ENCODE peak calls at places on chromosomes 6 and 20, in four cellular contexts. M is GM12878, E is fibroblast of mammary gland, J is hepatocyte. O is an unnamed sample.

GRCh38 chr20:13229538-13229937 is 8.5 kb downstream of the ISM1 start:
- DNase-seq in M (no peak), E (no peak), J (no peak), O (no peak)

GRCh38 chr20:2140561-2140960 is 38.9 kb downstream of the STK35 start:
- DNase-seq in M (no peak), E (peak), J (no peak), O (no peak)

GRCh38 chr6:116047173-116047933 is 13.3 kb downstream of the FRK start:
- DNase-seq in M (no peak), E (peak), J (peak), O (no peak)

GRCh38 chr20:38091447-38092216 is 58.1 kb downstream of the RPRD1B start:
- DNase-seq in M (peak), E (peak), J (no peak), O (peak)

GRCh38 chr6:127053032-127053908 is 65.2 kb upstream of the RSPO3 start:
- DNase-seq in M (no peak), E (peak), J (no peak), O (no peak)

GRCh38 chr20:4665591-4665990 is 56.1 kb upstream of the PRND start:
- DNase-seq in M (no peak), E (no peak), J (no peak), O (no peak)

GRCh38 chr6:446418-447366 is 55.1 kb downstream of the IRF4 start:
- DNase-seq in M (no peak), E (no peak), J (no peak), O (no peak)

GRCh38 chr20:20060234-20060998 is 8.1 kb downstream of the CFAP61 start:
- DNase-seq in M (no peak), E (no peak), J (no peak), O (no peak)

GRCh38 chr6:3882865-3883264 is 33.7 kb downstream of the FAM50B start:
- DNase-seq in M (no peak), E (peak), J (no peak), O (no peak)

GRCh38 chr6:3888153-3888957 is 39.2 kb downstream of the FAM50B start:
- DNase-seq in M (no peak), E (peak), J (no peak), O (no peak)

GRCh38 chr6:3884007-3884745 is 35.0 kb downstream of the FAM50B start:
- DNase-seq in M (no peak), E (peak), J (peak), O (no peak)

GRCh38 chr6:3887150-3887700 is 38.1 kb downstream of the FAM50B start:
- DNase-seq in M (peak), E (peak), J (no peak), O (peak)

DNA sequence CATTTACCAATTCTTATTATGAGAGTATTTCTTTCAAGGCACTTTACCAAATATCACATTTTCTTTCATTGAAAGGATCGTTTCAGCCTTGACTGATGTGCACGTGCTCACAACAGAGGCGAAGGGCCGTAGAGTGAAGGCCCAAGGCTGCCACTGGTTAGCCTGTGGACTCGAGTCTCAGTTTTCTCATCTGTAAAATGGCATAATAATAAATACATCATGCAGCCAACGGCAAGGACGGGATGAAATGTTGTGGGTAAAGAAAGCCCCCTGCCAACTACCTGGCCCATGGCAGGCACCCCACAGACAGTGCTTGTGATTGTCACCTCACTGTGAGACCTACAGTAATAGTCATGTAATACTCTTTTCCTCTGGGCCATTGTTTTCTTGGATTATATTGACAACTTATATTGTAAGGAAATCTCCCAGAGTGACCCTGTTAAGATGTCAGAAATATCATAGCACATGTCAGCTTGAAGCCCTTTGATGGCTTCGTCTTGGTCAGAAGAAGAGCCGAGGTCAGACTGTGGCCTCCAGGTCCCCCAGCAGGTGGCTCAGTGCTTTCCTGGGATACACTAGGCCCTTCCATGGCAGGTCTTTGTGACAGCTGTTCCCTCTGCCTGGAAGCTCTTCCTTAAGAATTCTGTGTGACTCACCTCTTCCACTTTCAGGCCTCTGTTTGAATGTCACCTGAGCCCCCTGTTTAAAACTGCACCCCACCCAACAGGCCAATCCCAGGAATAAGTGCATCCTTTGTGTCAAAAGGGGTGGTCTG is 36.3 kb downstream of the FAM50B start:
- DNase-seq in M (no peak), E (no peak), J (peak), O (no peak)
- TF ChIP-seq CTCF in M (peak), E (peak), J (peak), O (peak)

GRCh38 chr6:27214126-27214601 is 33.3 kb upstream of the PRSS16 start:
- DNase-seq in M (no peak), E (no peak), J (no peak), O (no peak)
- H3K4me3 ChIP-seq in M (peak), E (peak), J (peak), O (no peak)

GRCh38 chr6:109153752-109154151 is 58.4 kb downstream of the CEP57L1 start:
- DNase-seq in M (no peak), E (no peak), J (no peak), O (no peak)
- TF ChIP-seq CTCF in M (no peak), E (no peak), J (no peak), O (no peak)

GRCh38 chr6:152680879-152681517 is 16.7 kb upstream of the MYCT1 start:
- DNase-seq in M (no peak), E (no peak), J (no peak), O (no peak)
- H3K4me3 ChIP-seq in M (no peak), E (no peak), J (no peak), O (no peak)

GRCh38 chr20:57592263-57593092 is 27.7 kb downstream of the ZBP1 start:
- DNase-seq in M (no peak), E (no peak), J (no peak), O (no peak)

GRCh38 chr20:57595041-57596030 is 24.9 kb downstream of the ZBP1 start:
- DNase-seq in M (no peak), E (no peak), J (no peak), O (no peak)

GRCh38 chr20:57594092-57594911 is 25.9 kb downstream of the ZBP1 start:
- DNase-seq in M (no peak), E (peak), J (peak), O (no peak)

GRCh38 chr20:57591289-57592229 is 28.7 kb downstream of the ZBP1 start:
- DNase-seq in M (no peak), E (no peak), J (no peak), O (no peak)

DNA sequence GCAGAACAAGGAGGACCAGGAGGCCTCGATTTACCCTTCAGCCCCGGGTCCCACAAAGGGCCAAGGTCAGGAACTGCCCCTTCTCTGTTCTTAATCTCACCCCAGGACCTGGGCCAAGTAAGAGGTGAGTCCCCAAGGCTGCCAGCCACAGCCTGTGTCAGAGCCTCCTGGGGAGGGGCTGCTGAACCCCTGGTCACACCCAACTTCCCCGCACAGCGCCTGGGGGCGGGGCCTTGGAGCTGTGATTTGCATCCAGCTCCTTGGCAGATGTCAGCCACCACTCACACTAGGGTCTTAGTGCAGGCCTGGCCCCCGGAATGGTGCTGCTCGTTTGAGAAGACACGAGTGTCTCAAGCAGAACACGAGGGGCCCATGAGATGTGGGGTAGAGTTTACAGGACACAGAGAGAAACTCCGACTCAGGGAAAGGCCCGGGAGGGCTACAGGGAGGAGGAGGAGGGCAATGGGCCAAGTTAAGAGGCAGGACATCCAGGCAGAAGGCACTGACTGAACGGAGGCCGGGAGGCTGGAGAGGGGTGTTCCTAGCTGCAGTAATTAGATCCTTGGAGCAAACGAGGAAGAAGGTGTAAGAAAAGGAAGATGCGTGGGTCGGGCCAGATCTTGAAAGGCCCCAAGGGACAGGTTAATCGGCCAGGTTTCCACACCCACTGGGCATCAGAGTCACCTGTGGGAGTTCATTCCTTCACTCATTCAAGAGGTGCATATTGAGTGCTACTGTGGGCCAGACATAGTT is 26.9 kb downstream of the ZBP1 start:
- DNase-seq in M (no peak), E (no peak), J (no peak), O (no peak)
- TF ChIP-seq CTCF in M (no peak), E (no peak), J (no peak), O (no peak)

DNA sequence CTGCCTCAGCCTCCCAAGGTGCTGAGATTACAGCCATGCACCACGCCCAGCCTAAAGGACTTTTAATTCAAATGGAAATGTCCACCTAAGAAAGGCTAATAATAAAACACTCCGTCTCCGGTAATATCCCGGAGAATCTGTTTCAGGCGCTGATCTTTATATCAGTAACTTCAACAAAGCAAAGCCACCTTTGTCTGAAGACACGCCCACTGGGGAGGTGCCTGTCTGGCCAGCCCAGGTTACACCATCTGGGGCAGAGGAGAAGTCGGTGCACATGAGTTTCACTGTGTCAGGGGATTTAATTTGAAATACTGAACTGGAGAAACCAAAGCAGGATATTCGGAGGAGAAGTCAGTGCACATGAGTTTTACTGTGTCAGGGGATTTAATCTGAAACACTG is 9.4 kb downstream of the SERPINB6 start:
- DNase-seq in M (no peak), E (no peak), J (peak), O (no peak)
- H3K4me3 ChIP-seq in M (no peak), E (no peak), J (no peak), O (no peak)